ENCODE peak calls at places on chromosomes 6 and 20, in ten cellular contexts. Y, F, M, T, S, W, G, X, Z and N are unnamed samples.

GRCh38 chr6:20092071-20092566 is 120.2 kb downstream of the MBOAT1 start:
- DNase-seq in Y (no peak), F (no peak), M (peak; percentile 13), T (no peak), S (peak; percentile 6), W (peak; percentile 45), G (no peak), X (peak; percentile 10), Z (no peak), N (no peak)

GRCh38 chr6:41059569-41059968 is 6.6 kb downstream of the APOBEC2 start:
- DNase-seq in Y (no peak), F (no peak), M (no peak), T (no peak), S (no peak), W (peak; percentile 47), G (no peak), X (no peak), Z (no peak), N (no peak)

GRCh38 chr6:169587992-169588391 is 113.8 kb downstream of the WDR27 start:
- DNase-seq in Y (no peak), F (no peak), M (no peak), T (no peak), S (no peak), W (no peak), G (no peak), X (no peak), Z (no peak), N (no peak)

GRCh38 chr20:2760381-2761305 is 39.8 kb downstream of the CPXM1 start:
- DNase-seq in Y (no peak), F (no peak), M (no peak), T (no peak), S (no peak), W (no peak), G (no peak), X (no peak), Z (no peak), N (no peak)

GRCh38 chr6:163814494-163815364 is 400.2 kb downstream of the QKI start:
- DNase-seq in Y (no peak), F (peak; percentile 34), M (no peak), T (no peak), S (no peak), W (peak; percentile 78), G (no peak), X (peak; percentile 10), Z (no peak), N (no peak)

GRCh38 chr20:4813839-4814695 is 92.4 kb downstream of the PRND start:
- DNase-seq in Y (no peak), F (no peak), M (peak; percentile 57), T (no peak), S (no peak), W (peak; percentile 21), G (no peak), X (peak; percentile 53), Z (peak; percentile 76), N (no peak)

GRCh38 chr20:840858-841567 is 7.5 kb downstream of the FAM110A start:
- DNase-seq in Y (no peak), F (no peak), M (no peak), T (no peak), S (no peak), W (no peak), G (no peak), X (peak; percentile 67), Z (peak; percentile 58), N (no peak)

GRCh38 chr20:2742934-2743559 is 50.5 kb downstream of the EBF4 start:
- DNase-seq in Y (peak; percentile 53), F (no peak), M (no peak), T (no peak), S (peak; percentile 15), W (peak; percentile 64), G (peak; percentile 58), X (peak; percentile 58), Z (peak; percentile 87), N (peak; percentile 8)

GRCh38 chr20:10672579-10673127 is 1.1 kb downstream of the JAG1 start:
- DNase-seq in Y (peak; percentile 14), F (peak; percentile 59), M (no peak), T (peak; percentile 44), S (no peak), W (peak; percentile 46), G (no peak), X (peak; percentile 70), Z (no peak), N (no peak)

GRCh38 chr20:61575151-61575937 is 323.3 kb downstream of the CDH4 start:
- DNase-seq in Y (no peak), F (no peak), M (no peak), T (no peak), S (no peak), W (peak; percentile 74), G (no peak), X (no peak), Z (no peak), N (no peak)

GRCh38 chr20:11379257-11380011 is 538.3 kb upstream of the BTBD3 start:
- DNase-seq in Y (no peak), F (no peak), M (no peak), T (no peak), S (no peak), W (no peak), G (no peak), X (no peak), Z (no peak), N (no peak)

GRCh38 chr6:16759646-16760535 is 1.4 kb downstream of the ATXN1 start:
- DNase-seq in Y (peak; percentile 64), F (peak; percentile 92), M (no peak), T (peak; percentile 80), S (peak; percentile 67), W (no peak), G (peak; percentile 59), X (peak; percentile 90), Z (peak; percentile 83), N (peak; percentile 79)

GRCh38 chr20:20304942-20305341 is 63.0 kb upstream of the INSM1 start:
- DNase-seq in Y (no peak), F (no peak), M (no peak), T (no peak), S (no peak), W (no peak), G (no peak), X (no peak), Z (no peak), N (no peak)

GRCh38 chr6:20269147-20269546 is 56.9 kb upstream of the MBOAT1 start:
- DNase-seq in Y (no peak), F (no peak), M (no peak), T (no peak), S (no peak), W (no peak), G (no peak), X (no peak), Z (no peak), N (no peak)

GRCh38 chr6:24947636-24948035 is 11.9 kb upstream of the RIPOR2 start:
- DNase-seq in Y (no peak), F (no peak), M (no peak), T (no peak), S (no peak), W (no peak), G (no peak), X (no peak), Z (no peak), N (no peak)